ENCODE peak calls at places on chromosomes 1 and 21, in seven cellular contexts. J is endothelial cell of umbilical vein, L is heart right ventricle, R is dorsolateral prefrontal cortex, T is pancreas, H is activated B cell treated with CpG ODN at 0.5 μM for 24 hours, X is psoas muscle. U is an unnamed sample.
A peak's percentile ranks its signal among the peaks of the same experiment; 100 is the strongest.

GRCh38 chr1:41021526-41022308 is at the start of gene SLFNL1:
- DNase-seq in H (no peak), T (no peak), X (no peak), R (no peak), L (peak; percentile 45), J (no peak), U (no peak)

GRCh38 chr1:53642607-53643006 is 96.4 kb downstream of the GLIS1 start:
- DNase-seq in R (no peak), L (no peak), X (no peak), H (no peak), T (no peak), J (no peak), U (no peak)

GRCh38 chr1:157089789-157090188 is 9.8 kb downstream of the ETV3L start:
- DNase-seq in H (no peak), T (no peak), X (no peak), L (no peak), J (no peak), R (no peak), U (no peak)

GRCh38 chr1:193313354-193314140 is 127.1 kb upstream of the B3GALT2 start:
- DNase-seq in J (peak; percentile 32), L (no peak), H (no peak), R (no peak), X (no peak), T (no peak), U (no peak)

GRCh38 chr21:32198369-32198768 is 80.5 kb downstream of the MIS18A start:
- DNase-seq in L (no peak), R (no peak), T (no peak), J (no peak), H (no peak), X (no peak), U (no peak)

GRCh38 chr1:87942165-87942564 is 613.5 kb downstream of the LMO4 start:
- DNase-seq in J (no peak), X (peak; percentile 58), L (no peak), R (no peak), H (no peak), T (no peak), U (no peak)

GRCh38 chr21:42306366-42307035 is 8.7 kb downstream of the TFF3 start:
- DNase-seq in T (no peak), R (no peak), L (no peak), H (peak; percentile 8), X (no peak), J (no peak), U (no peak)

GRCh38 chr1:35361638-35362037 is 93.1 kb downstream of the ZMYM4 start:
- DNase-seq in J (peak; percentile 31), R (no peak), T (no peak), L (no peak), X (no peak), H (no peak), U (no peak)

GRCh38 chr1:241518447-241519307 is 878 bp downstream of the FH start:
- DNase-seq in H (no peak), X (no peak), T (no peak), L (no peak), R (no peak), J (peak; percentile 47), U (no peak)

GRCh38 chr1:158285756-158286241 is 3.9 kb upstream of the CD1C start:
- DNase-seq in L (no peak), X (peak; percentile 54), R (no peak), J (peak; percentile 2), T (no peak), H (peak; percentile 68), U (no peak)

GRCh38 chr1:168288311-168289052 is 7.8 kb downstream of the TBX19 start:
- DNase-seq in T (no peak), H (no peak), X (no peak), R (no peak), J (no peak), L (no peak), U (no peak)

GRCh38 chr1:29121951-29122661 is 1.6 kb downstream of the TMEM200B start:
- DNase-seq in T (no peak), X (peak; percentile 65), L (peak; percentile 42), R (no peak), J (peak; percentile 22), H (peak; percentile 21), U (no peak)

GRCh38 chr1:55926906-55927471 is 652.4 kb downstream of the PLPP3 start:
- DNase-seq in L (no peak), J (no peak), X (no peak), H (no peak), T (no peak), R (no peak), U (no peak)

GRCh38 chr1:203338335-203339036 is 12.4 kb downstream of the FMOD start:
- DNase-seq in L (peak; percentile 37), J (peak; percentile 74), X (peak; percentile 67), H (peak; percentile 44), T (peak; percentile 61), R (no peak), U (peak; percentile 73)

GRCh38 chr1:8937701-8938100 is 8.0 kb upstream of the CA6 start:
- DNase-seq in J (no peak), H (no peak), X (no peak), T (no peak), L (no peak), R (no peak), U (no peak)

GRCh38 chr21:42332557-42332956 is 17.3 kb upstream of the TFF3 start:
- DNase-seq in H (no peak), J (no peak), X (no peak), R (no peak), L (no peak), T (peak; percentile 4), U (no peak)

GRCh38 chr1:116667577-116668105 is at the start of gene IGSF3:
- DNase-seq in H (peak; percentile 36), T (peak; percentile 63), X (peak; percentile 79), R (no peak), J (peak; percentile 32), L (peak; percentile 86), U (peak; percentile 43)

GRCh38 chr1:21909787-21910503 is 27.2 kb downstream of the HSPG2 start:
- DNase-seq in R (no peak), T (no peak), X (peak; percentile 75), H (no peak), J (peak; percentile 96), L (peak; percentile 75), U (no peak)

GRCh38 chr1:19861842-19862530 is 20.2 kb upstream of the OTUD3 start:
- DNase-seq in X (no peak), H (no peak), L (no peak), R (no peak), T (no peak), J (no peak), U (no peak)

GRCh38 chr1:59125711-59126320 is 171.1 kb upstream of the FGGY start:
- DNase-seq in X (no peak), J (peak; percentile 19), H (no peak), L (no peak), R (no peak), T (no peak), U (no peak)

GRCh38 chr1:91529856-91530255 is 29.2 kb downstream of the CDC7 start:
- DNase-seq in J (peak; percentile 43), H (no peak), T (no peak), R (no peak), L (no peak), X (no peak), U (no peak)

GRCh38 chr1:201261771-201262547 is 21.3 kb upstream of the PKP1 start:
- DNase-seq in L (no peak), J (no peak), H (no peak), R (no peak), T (no peak), X (no peak), U (no peak)

GRCh38 chr1:193109619-193110018 is 4.4 kb upstream of the GLRX2 start:
- DNase-seq in L (no peak), R (no peak), T (no peak), X (no peak), J (no peak), H (no peak), U (no peak)

GRCh38 chr1:224852901-224853568 is 76.4 kb upstream of the DNAH14 start:
- DNase-seq in R (no peak), X (no peak), J (peak; percentile 72), L (no peak), H (no peak), T (no peak), U (peak; percentile 24)

DNA sequence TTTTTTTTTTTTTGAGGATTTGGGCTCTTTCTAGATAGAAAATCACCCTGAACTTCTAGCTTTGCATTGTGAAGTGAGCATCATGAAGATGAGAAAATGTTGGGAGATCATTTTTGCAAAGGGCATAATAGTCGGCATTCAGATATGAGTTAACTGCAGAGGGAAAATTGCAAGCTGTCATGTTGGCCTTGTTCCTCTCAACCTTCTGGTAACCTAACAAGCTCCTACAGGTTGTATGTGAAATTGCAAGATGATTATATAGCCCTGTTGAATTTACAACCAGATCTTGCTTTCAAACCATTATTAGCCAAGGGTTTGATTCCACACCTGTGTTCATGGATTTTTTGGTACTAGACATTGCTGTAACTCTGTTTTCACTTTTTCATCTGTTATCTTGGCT is 2.2 kb downstream of the ELOA start:
- DNase-seq in L (no peak), X (no peak), R (no peak), T (peak; percentile 54), J (peak; percentile 18), H (no peak), U (no peak)
- TF ChIP-seq CTCF in L (no peak), X (peak; percentile 37), R (no peak), T (peak; percentile 25), J (peak; percentile 14), H (no peak), U (peak; percentile 13)

DNA sequence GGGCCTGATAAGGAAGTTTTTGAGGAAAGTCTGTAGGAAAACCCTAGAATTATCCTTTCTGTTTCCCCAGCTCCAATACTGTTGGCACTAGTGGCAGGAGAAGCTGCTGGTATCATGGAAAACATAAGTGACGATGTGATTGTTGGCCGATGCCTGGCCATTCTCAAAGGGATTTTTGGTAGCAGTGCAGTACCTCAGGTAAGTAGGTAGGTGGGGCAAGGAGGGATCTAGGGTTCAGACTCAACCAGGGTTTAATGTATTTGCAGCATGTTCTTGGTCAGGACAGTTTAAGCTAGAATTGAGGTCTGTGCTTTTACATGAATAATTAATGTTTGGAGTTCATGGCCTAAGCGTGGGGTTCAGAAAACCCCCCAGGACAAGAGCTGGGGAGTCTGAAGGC is 62.1 kb downstream of the KDM1A start:
- DNase-seq in J (no peak), T (no peak), H (no peak), X (no peak), L (no peak), R (no peak), U (no peak)
- TF ChIP-seq CTCF in J (no peak), T (no peak), H (no peak), X (no peak), L (no peak), R (no peak), U (no peak)

GRCh38 chr21:30842990-30843389 is 13.4 kb upstream of the KRTAP7-1 start:
- DNase-seq in L (no peak), J (no peak), H (no peak), R (no peak), X (no peak), T (no peak), U (no peak)
- TF ChIP-seq CTCF in L (no peak), J (no peak), H (no peak), R (peak; percentile 10), X (no peak), T (no peak), U (no peak)

GRCh38 chr1:92739669-92740524 is 45.0 kb downstream of the EVI5 start:
- DNase-seq in T (no peak), J (no peak), L (no peak), X (no peak), H (no peak), R (no peak), U (no peak)

DNA sequence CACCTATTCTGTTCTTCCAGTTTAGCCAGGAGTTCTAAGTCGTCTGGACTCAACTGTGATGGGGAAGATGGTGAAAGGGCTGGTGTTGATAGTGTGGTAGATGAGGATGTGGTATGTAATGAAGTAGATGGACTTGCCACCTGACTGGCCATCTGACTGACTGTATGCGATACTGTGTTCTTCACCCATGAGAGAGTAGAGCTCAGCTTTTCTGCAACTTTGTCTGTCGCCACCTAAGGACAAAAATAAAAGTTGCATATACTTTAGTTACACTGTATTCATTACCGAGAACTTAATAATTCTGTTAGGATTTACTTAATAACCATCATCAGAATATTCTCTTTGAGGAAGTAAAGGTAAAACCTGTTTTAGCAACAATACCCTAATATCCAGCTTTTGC is 48.5 kb downstream of the EVI5 start:
- DNase-seq in L (no peak), X (no peak), H (no peak), J (peak; percentile 23), T (no peak), R (no peak), U (no peak)
- TF ChIP-seq CTCF in L (peak; percentile 40), X (no peak), H (no peak), J (no peak), T (no peak), R (no peak), U (peak; percentile 31)

U was measured in D721Med.